ENCODE peak calls at places on chromosomes 11 and 22, in six cellular contexts. J is tibial nerve, Q is SK-N-SH, H is H1, D is A549, V is ovary. Y is an unnamed sample.

GRCh38 chr11:48210052-48210451 is 6.6 kb upstream of the OR4B1 start:
- DNase-seq in J (no peak), Q (no peak), H (no peak), D (peak), V (no peak), Y (no peak)

GRCh38 chr11:63017306-63017974 is 1.8 kb upstream of the SLC22A8 start:
- DNase-seq in J (no peak), Q (peak), H (no peak), D (no peak), V (no peak), Y (peak)

GRCh38 chr11:67113231-67113721 is 5.8 kb upstream of the KDM2A start:
- DNase-seq in J (no peak), Q (no peak), H (no peak), D (no peak), V (no peak), Y (no peak)

GRCh38 chr11:64542172-64543125 is 48.6 kb upstream of the SLC22A12 start:
- DNase-seq in J (no peak), Q (no peak), H (no peak), D (no peak), V (no peak), Y (no peak)

GRCh38 chr11:35419713-35420333 is 465 bp upstream of the SLC1A2 start:
- DNase-seq in J (no peak), Q (peak), H (no peak), D (no peak), V (no peak), Y (no peak)

GRCh38 chr11:104946907-104947306 is 21.5 kb downstream of the CASP4 start:
- DNase-seq in J (no peak), Q (no peak), H (no peak), D (peak), V (no peak), Y (no peak)

GRCh38 chr11:1150769-1151365 is 6.9 kb upstream of the MUC5AC start:
- DNase-seq in J (no peak), Q (no peak), H (no peak), D (no peak), V (no peak), Y (no peak)

GRCh38 chr11:106424111-106424510 is 346.6 kb downstream of the AASDHPPT start:
- DNase-seq in J (no peak), Q (no peak), H (no peak), D (no peak), V (no peak), Y (no peak)

GRCh38 chr11:61913699-61914395 is 3.5 kb downstream of the RAB3IL1 start:
- DNase-seq in J (no peak), Q (peak), H (no peak), D (no peak), V (peak), Y (peak)

GRCh38 chr11:70616938-70617674 is 218.8 kb downstream of the CTTN start:
- DNase-seq in J (no peak), Q (no peak), H (no peak), D (no peak), V (no peak), Y (no peak)

GRCh38 chr11:104918113-104918824 is 20.0 kb upstream of the CASP12 start:
- DNase-seq in J (no peak), Q (no peak), H (no peak), D (no peak), V (no peak), Y (no peak)

GRCh38 chr22:17501679-17502285 is 61.5 kb upstream of the SLC25A18 start:
- DNase-seq in J (no peak), Q (peak), H (no peak), D (peak), V (no peak), Y (no peak)

GRCh38 chr11:122082203-122082602 is 33.8 kb downstream of the BLID start:
- DNase-seq in J (no peak), Q (no peak), H (no peak), D (no peak), V (no peak), Y (no peak)

GRCh38 chr11:119416606-119417580 is 6.1 kb downstream of the THY1 start:
- DNase-seq in J (no peak), Q (no peak), H (no peak), D (no peak), V (no peak), Y (no peak)

GRCh38 chr11:96137357-96137756 is 205.6 kb downstream of the MAML2 start:
- DNase-seq in J (no peak), Q (no peak), H (no peak), D (no peak), V (no peak), Y (no peak)

GRCh38 chr11:17979770-17980371 is 33.0 kb downstream of the SERGEF start:
- DNase-seq in J (no peak), Q (peak), H (no peak), D (peak), V (peak), Y (no peak)

GRCh38 chr11:125063429-125064043 is 431 bp downstream of the SLC37A2 start:
- DNase-seq in J (no peak), Q (no peak), H (no peak), D (no peak), V (no peak), Y (no peak)

GRCh38 chr11:102085864-102086551 is 24.2 kb upstream of the YAP1 start:
- DNase-seq in J (no peak), Q (no peak), H (no peak), D (peak), V (no peak), Y (no peak)

GRCh38 chr11:119421351-119421750 is 1.6 kb downstream of the THY1 start:
- DNase-seq in J (no peak), Q (no peak), H (no peak), D (no peak), V (no peak), Y (no peak)

GRCh38 chr22:22691716-22692701 is 47.6 kb downstream of the GGTLC2 start:
- DNase-seq in J (no peak), Q (no peak), H (no peak), D (no peak), V (no peak), Y (no peak)

GRCh38 chr11:3230636-3231549 is 1.3 kb downstream of the MRGPRE start:
- DNase-seq in J (no peak), Q (peak), H (no peak), D (no peak), V (no peak), Y (no peak)

GRCh38 chr22:24685804-24686203 is 82.8 kb downstream of the GGT1 start:
- DNase-seq in J (no peak), Q (peak), H (no peak), D (no peak), V (peak), Y (no peak)

GRCh38 chr11:19978668-19979518 is 181.4 kb downstream of the DBX1 start:
- DNase-seq in J (no peak), Q (no peak), H (no peak), D (peak), V (no peak), Y (no peak)

GRCh38 chr22:19694696-19695095 is 19.6 kb upstream of the SEPTIN5 start:
- DNase-seq in J (no peak), Q (no peak), H (no peak), D (no peak), V (no peak), Y (peak)

GRCh38 chr22:43753718-43754117 is 58.4 kb downstream of the EFCAB6 start:
- DNase-seq in J (no peak), Q (no peak), H (no peak), D (no peak), V (no peak), Y (no peak)

GRCh38 chr11:299951-300735 is 817 bp upstream of the IFITM5 start:
- DNase-seq in J (no peak), Q (peak), H (no peak), D (no peak), V (no peak), Y (no peak)

GRCh38 chr11:123187670-123188507 is 7.2 kb downstream of the CLMP start:
- DNase-seq in J (no peak), Q (no peak), H (no peak), D (no peak), V (no peak), Y (no peak)

GRCh38 chr11:87322570-87322969 is 284.8 kb downstream of the TMEM135 start:
- DNase-seq in J (no peak), Q (no peak), H (no peak), D (no peak), V (no peak), Y (no peak)

GRCh38 chr11:44787070-44787469 is 60.3 kb downstream of the TSPAN18 start:
- DNase-seq in J (no peak), Q (no peak), H (no peak), D (no peak), V (no peak), Y (no peak)

GRCh38 chr11:83759148-83759547 is 473.0 kb upstream of the CCDC90B start:
- DNase-seq in J (no peak), Q (no peak), H (no peak), D (no peak), V (no peak), Y (no peak)

GRCh38 chr11:129265125-129265788 is 73.1 kb upstream of the ARHGAP32 start:
- DNase-seq in J (no peak), Q (no peak), H (no peak), D (no peak), V (no peak), Y (no peak)

GRCh38 chr11:132444891-132445290 is 1074.5 kb downstream of the NTM start:
- DNase-seq in J (no peak), Q (no peak), H (no peak), D (no peak), V (no peak), Y (no peak)

GRCh38 chr22:31286360-31287255 is 5.7 kb downstream of the PIK3IP1 start:
- DNase-seq in J (no peak), Q (no peak), H (no peak), D (no peak), V (no peak), Y (no peak)

GRCh38 chr11:117907276-117908110 is 21.7 kb downstream of the TMPRSS13 start:
- DNase-seq in J (peak), Q (peak), H (peak), D (peak), V (peak), Y (peak)

GRCh38 chr11:45259607-45260006 is 26.5 kb downstream of the SYT13 start:
- DNase-seq in J (no peak), Q (no peak), H (no peak), D (peak), V (no peak), Y (no peak)

GRCh38 chr22:42562282-42562681 is 8.5 kb downstream of the SERHL2 start:
- DNase-seq in J (no peak), Q (no peak), H (no peak), D (no peak), V (peak), Y (no peak)

GRCh38 chr22:39808087-39808486 is 85.5 kb downstream of the ENTHD1 start:
- DNase-seq in J (no peak), Q (peak), H (no peak), D (peak), V (no peak), Y (no peak)

GRCh38 chr11:68974421-68975194 is 6.2 kb downstream of the MRGPRD start:
- DNase-seq in J (no peak), Q (no peak), H (no peak), D (peak), V (peak), Y (peak)

GRCh38 chr11:72227316-72228228 is 3.0 kb downstream of the INPPL1 start:
- DNase-seq in J (no peak), Q (no peak), H (no peak), D (no peak), V (peak), Y (peak)

GRCh38 chr11:133796043-133796795 is 49.1 kb downstream of the SPATA19 start:
- DNase-seq in J (no peak), Q (no peak), H (no peak), D (no peak), V (no peak), Y (no peak)

GRCh38 chr11:133795088-133795487 is 50.2 kb downstream of the SPATA19 start:
- DNase-seq in J (no peak), Q (no peak), H (no peak), D (no peak), V (no peak), Y (no peak)

GRCh38 chr11:133793271-133793848 is 52.0 kb downstream of the SPATA19 start:
- DNase-seq in J (no peak), Q (no peak), H (no peak), D (no peak), V (no peak), Y (no peak)

GRCh38 chr11:133790995-133791394 is 54.3 kb downstream of the SPATA19 start:
- DNase-seq in J (no peak), Q (no peak), H (no peak), D (no peak), V (no peak), Y (no peak)

GRCh38 chr11:133794205-133794604 is 51.1 kb downstream of the SPATA19 start:
- DNase-seq in J (no peak), Q (no peak), H (no peak), D (no peak), V (no peak), Y (no peak)
- TF ChIP-seq CTCF in J (no peak), Q (no peak), H (no peak), D (no peak), V (no peak), Y (no peak)

GRCh38 chr11:46330887-46331652 is 16.2 kb upstream of the DGKZ start:
- DNase-seq in J (no peak), Q (no peak), H (no peak), D (no peak), V (no peak), Y (no peak)
- TF ChIP-seq EP300 in J (no peak), Q (no peak), H (no peak), D (no peak), V (no peak), Y (no peak)

DNA sequence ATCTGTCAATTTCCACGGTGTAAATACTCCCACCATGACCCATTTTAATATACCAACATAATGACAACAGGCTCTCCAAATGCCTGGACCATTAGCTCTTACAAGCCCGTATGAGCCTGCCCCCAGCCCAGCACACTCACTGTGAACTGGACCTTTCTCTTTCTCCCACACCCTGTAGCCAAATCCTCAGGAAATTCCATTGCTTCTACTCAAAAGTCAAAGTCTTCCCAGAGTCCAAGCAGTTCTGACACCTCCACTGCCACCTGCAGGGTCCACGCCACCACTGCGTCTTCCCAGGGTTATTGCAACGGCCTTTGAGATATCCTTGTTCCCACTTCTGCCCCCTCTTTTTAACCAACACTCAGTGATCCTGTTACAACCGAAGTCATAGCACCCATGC is 110.1 kb upstream of the ASPHD2 start:
- DNase-seq in J (no peak), Q (no peak), H (no peak), D (no peak), V (no peak), Y (no peak)
- TF ChIP-seq CTCF in J (no peak), Q (no peak), H (no peak), D (no peak), V (no peak), Y (no peak)

DNA sequence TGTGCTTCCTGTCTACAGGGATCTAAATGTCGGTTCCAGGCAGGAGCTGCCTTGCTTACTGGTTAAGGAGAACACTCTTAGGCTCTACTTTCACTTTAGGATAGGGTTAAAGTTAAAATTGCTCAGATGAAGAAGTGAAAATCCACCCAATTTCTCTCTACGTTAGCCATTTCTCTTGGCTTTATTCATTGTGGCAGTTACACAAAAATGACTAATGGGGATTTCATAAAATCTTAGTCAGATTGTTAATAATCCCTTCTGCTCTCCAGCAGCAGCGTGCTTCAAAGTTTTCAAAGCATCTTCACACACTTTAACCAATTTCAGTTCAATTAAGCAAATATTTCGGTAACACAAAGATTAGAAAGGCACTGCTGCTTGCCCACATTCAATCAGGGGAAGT is 58.4 kb upstream of the RCN1 start:
- DNase-seq in J (no peak), Q (no peak), H (no peak), D (no peak), V (no peak), Y (no peak)
- TF ChIP-seq EP300 in J (no peak), Q (no peak), H (no peak), D (no peak), V (no peak), Y (no peak)

Y was measured in suprapubic skin.